ENCODE peak calls at places on chromosomes 2 and 18, in five cellular contexts. One of them, this sample, is unnamed.

GRCh38 chr2:151106805-151107490 is 154.7 kb downstream of the RBM43 start:
- DNase-seq in GM23338: no peak
- DNase-seq in cardiac fibroblast: no peak
- DNase-seq in glutamatergic neuron: no peak
- DNase-seq in endothelial cell: no peak
- DNase-seq in this sample: no peak

GRCh38 chr18:38884050-38884449 is 1318.5 kb upstream of the CELF4 start:
- DNase-seq in GM23338: peak
- DNase-seq in cardiac fibroblast: no peak
- DNase-seq in glutamatergic neuron: no peak
- DNase-seq in endothelial cell: no peak
- DNase-seq in this sample: no peak

GRCh38 chr2:171482877-171483276 is 39.4 kb upstream of the CYBRD1 start:
- DNase-seq in GM23338: peak
- DNase-seq in cardiac fibroblast: no peak
- DNase-seq in glutamatergic neuron: no peak
- DNase-seq in endothelial cell: no peak
- DNase-seq in this sample: no peak

GRCh38 chr18:26639149-26639548 is 90.8 kb upstream of the KCTD1 start:
- DNase-seq in GM23338: no peak
- DNase-seq in cardiac fibroblast: no peak
- DNase-seq in glutamatergic neuron: no peak
- DNase-seq in endothelial cell: no peak
- DNase-seq in this sample: no peak

GRCh38 chr18:11850821-11851155 is 425 bp upstream of the CHMP1B start:
- DNase-seq in GM23338: peak
- DNase-seq in cardiac fibroblast: peak
- DNase-seq in glutamatergic neuron: no peak
- DNase-seq in endothelial cell: no peak
- DNase-seq in this sample: no peak

GRCh38 chr18:34866739-34867138 is 156.6 kb downstream of the DTNA start:
- DNase-seq in GM23338: peak
- DNase-seq in cardiac fibroblast: peak
- DNase-seq in glutamatergic neuron: no peak
- DNase-seq in endothelial cell: no peak
- DNase-seq in this sample: no peak

GRCh38 chr2:128777091-128778045 is 458.7 kb upstream of the HS6ST1 start:
- DNase-seq in GM23338: no peak
- DNase-seq in cardiac fibroblast: no peak
- DNase-seq in glutamatergic neuron: no peak
- DNase-seq in endothelial cell: no peak
- DNase-seq in this sample: no peak

GRCh38 chr2:109174214-109174613 is 45.2 kb downstream of the SH3RF3 start:
- DNase-seq in GM23338: no peak
- DNase-seq in cardiac fibroblast: no peak
- DNase-seq in glutamatergic neuron: no peak
- DNase-seq in endothelial cell: no peak
- DNase-seq in this sample: no peak

GRCh38 chr2:234335676-234336228 is 161.1 kb downstream of the ARL4C start:
- DNase-seq in GM23338: no peak
- DNase-seq in cardiac fibroblast: peak
- DNase-seq in glutamatergic neuron: peak
- DNase-seq in endothelial cell: peak
- DNase-seq in this sample: no peak

GRCh38 chr2:227479865-227480475 is 8.0 kb downstream of the AGFG1 start:
- DNase-seq in GM23338: no peak
- DNase-seq in cardiac fibroblast: peak
- DNase-seq in glutamatergic neuron: no peak
- DNase-seq in endothelial cell: no peak
- DNase-seq in this sample: no peak

GRCh38 chr2:187486241-187486640 is 38.2 kb upstream of the CALCRL start:
- DNase-seq in GM23338: no peak
- DNase-seq in cardiac fibroblast: no peak
- DNase-seq in glutamatergic neuron: no peak
- DNase-seq in endothelial cell: no peak
- DNase-seq in this sample: no peak

GRCh38 chr2:240915526-240916335 is 9.6 kb downstream of the CROCC2 start:
- DNase-seq in GM23338: peak
- DNase-seq in cardiac fibroblast: no peak
- DNase-seq in glutamatergic neuron: peak
- DNase-seq in endothelial cell: no peak
- DNase-seq in this sample: no peak

GRCh38 chr2:199364153-199364552 is 93.6 kb downstream of the SATB2 start:
- DNase-seq in GM23338: no peak
- DNase-seq in cardiac fibroblast: no peak
- DNase-seq in glutamatergic neuron: no peak
- DNase-seq in endothelial cell: no peak
- DNase-seq in this sample: no peak

GRCh38 chr2:40751981-40752380 is 300.1 kb upstream of the SLC8A1 start:
- DNase-seq in GM23338: no peak
- DNase-seq in cardiac fibroblast: peak
- DNase-seq in glutamatergic neuron: no peak
- DNase-seq in endothelial cell: no peak
- DNase-seq in this sample: no peak

GRCh38 chr2:168345601-168346000 is 98.2 kb upstream of the STK39 start:
- DNase-seq in GM23338: no peak
- DNase-seq in cardiac fibroblast: no peak
- DNase-seq in glutamatergic neuron: no peak
- DNase-seq in endothelial cell: no peak
- DNase-seq in this sample: no peak

GRCh38 chr2:156405586-156405985 is 30.6 kb upstream of the GPD2 start:
- DNase-seq in GM23338: peak
- DNase-seq in cardiac fibroblast: peak
- DNase-seq in glutamatergic neuron: no peak
- DNase-seq in endothelial cell: no peak
- DNase-seq in this sample: no peak

GRCh38 chr2:33068261-33068660 is 121.5 kb downstream of the LTBP1 start:
- DNase-seq in GM23338: no peak
- DNase-seq in cardiac fibroblast: peak
- DNase-seq in glutamatergic neuron: no peak
- DNase-seq in endothelial cell: no peak
- DNase-seq in this sample: no peak

GRCh38 chr18:54713386-54713785 is 114.9 kb upstream of the RAB27B start:
- DNase-seq in GM23338: no peak
- DNase-seq in cardiac fibroblast: no peak
- DNase-seq in glutamatergic neuron: no peak
- DNase-seq in endothelial cell: no peak
- DNase-seq in this sample: no peak

GRCh38 chr2:238657132-238658053 is 190.5 kb upstream of the TWIST2 start:
- DNase-seq in GM23338: peak
- DNase-seq in cardiac fibroblast: no peak
- DNase-seq in glutamatergic neuron: no peak
- DNase-seq in endothelial cell: no peak
- DNase-seq in this sample: no peak

GRCh38 chr2:234032301-234032856 is 18.1 kb upstream of the SPP2 start:
- DNase-seq in GM23338: no peak
- DNase-seq in cardiac fibroblast: peak
- DNase-seq in glutamatergic neuron: no peak
- DNase-seq in endothelial cell: no peak
- DNase-seq in this sample: no peak

GRCh38 chr2:220811115-220811514 is 761.0 kb downstream of the EPHA4 start:
- DNase-seq in GM23338: no peak
- DNase-seq in cardiac fibroblast: no peak
- DNase-seq in glutamatergic neuron: no peak
- DNase-seq in endothelial cell: no peak
- DNase-seq in this sample: no peak

GRCh38 chr2:175889557-175890355 is 112.3 kb downstream of the LNPK start:
- DNase-seq in GM23338: no peak
- DNase-seq in cardiac fibroblast: no peak
- DNase-seq in glutamatergic neuron: no peak
- DNase-seq in endothelial cell: no peak
- DNase-seq in this sample: no peak

GRCh38 chr2:150974223-150974622 is 287.4 kb downstream of the RBM43 start:
- DNase-seq in GM23338: no peak
- DNase-seq in cardiac fibroblast: no peak
- DNase-seq in glutamatergic neuron: no peak
- DNase-seq in endothelial cell: no peak
- DNase-seq in this sample: no peak

GRCh38 chr2:216495656-216496055 is 3.0 kb upstream of the RPL37A start:
- DNase-seq in GM23338: no peak
- DNase-seq in cardiac fibroblast: peak
- DNase-seq in glutamatergic neuron: no peak
- DNase-seq in endothelial cell: no peak
- DNase-seq in this sample: no peak

GRCh38 chr2:142165790-142166189 is 35.0 kb upstream of the LRP1B start:
- DNase-seq in GM23338: peak
- DNase-seq in cardiac fibroblast: peak
- DNase-seq in glutamatergic neuron: no peak
- DNase-seq in endothelial cell: peak
- DNase-seq in this sample: no peak

GRCh38 chr2:127400533-127400896 is 12.7 kb upstream of the MAP3K2 start:
- DNase-seq in GM23338: no peak
- DNase-seq in cardiac fibroblast: no peak
- DNase-seq in glutamatergic neuron: no peak
- DNase-seq in endothelial cell: no peak
- DNase-seq in this sample: no peak

GRCh38 chr2:33034784-33035183 is 88.0 kb downstream of the LTBP1 start:
- DNase-seq in GM23338: no peak
- DNase-seq in cardiac fibroblast: peak
- DNase-seq in glutamatergic neuron: no peak
- DNase-seq in endothelial cell: no peak
- DNase-seq in this sample: no peak

GRCh38 chr2:151374426-151374825 is 17.0 kb downstream of the TNFAIP6 start:
- DNase-seq in GM23338: no peak
- DNase-seq in cardiac fibroblast: peak
- DNase-seq in glutamatergic neuron: no peak
- DNase-seq in endothelial cell: no peak
- DNase-seq in this sample: no peak

GRCh38 chr18:36455931-36456330 is 158.4 kb downstream of the FHOD3 start:
- DNase-seq in GM23338: no peak
- DNase-seq in cardiac fibroblast: no peak
- DNase-seq in glutamatergic neuron: no peak
- DNase-seq in endothelial cell: no peak
- DNase-seq in this sample: no peak

GRCh38 chr2:24874025-24874424 is 46.0 kb downstream of the ADCY3 start:
- DNase-seq in GM23338: no peak
- DNase-seq in cardiac fibroblast: peak
- DNase-seq in glutamatergic neuron: no peak
- DNase-seq in endothelial cell: no peak
- DNase-seq in this sample: no peak

GRCh38 chr2:161238559-161239415 is 69.4 kb upstream of the PSMD14 start:
- DNase-seq in GM23338: peak
- DNase-seq in cardiac fibroblast: peak
- DNase-seq in glutamatergic neuron: peak
- DNase-seq in endothelial cell: peak
- DNase-seq in this sample: peak

GRCh38 chr18:74451148-74451547 is 6.0 kb downstream of the DIPK1C start:
- DNase-seq in GM23338: no peak
- DNase-seq in cardiac fibroblast: no peak
- DNase-seq in glutamatergic neuron: no peak
- DNase-seq in endothelial cell: no peak
- DNase-seq in this sample: no peak
- TF ChIP-seq CTCF in GM23338: no peak
- TF ChIP-seq CTCF in cardiac fibroblast: no peak
- TF ChIP-seq CTCF in glutamatergic neuron: no peak
- TF ChIP-seq CTCF in endothelial cell: no peak
- TF ChIP-seq CTCF in this sample: no peak

DNA sequence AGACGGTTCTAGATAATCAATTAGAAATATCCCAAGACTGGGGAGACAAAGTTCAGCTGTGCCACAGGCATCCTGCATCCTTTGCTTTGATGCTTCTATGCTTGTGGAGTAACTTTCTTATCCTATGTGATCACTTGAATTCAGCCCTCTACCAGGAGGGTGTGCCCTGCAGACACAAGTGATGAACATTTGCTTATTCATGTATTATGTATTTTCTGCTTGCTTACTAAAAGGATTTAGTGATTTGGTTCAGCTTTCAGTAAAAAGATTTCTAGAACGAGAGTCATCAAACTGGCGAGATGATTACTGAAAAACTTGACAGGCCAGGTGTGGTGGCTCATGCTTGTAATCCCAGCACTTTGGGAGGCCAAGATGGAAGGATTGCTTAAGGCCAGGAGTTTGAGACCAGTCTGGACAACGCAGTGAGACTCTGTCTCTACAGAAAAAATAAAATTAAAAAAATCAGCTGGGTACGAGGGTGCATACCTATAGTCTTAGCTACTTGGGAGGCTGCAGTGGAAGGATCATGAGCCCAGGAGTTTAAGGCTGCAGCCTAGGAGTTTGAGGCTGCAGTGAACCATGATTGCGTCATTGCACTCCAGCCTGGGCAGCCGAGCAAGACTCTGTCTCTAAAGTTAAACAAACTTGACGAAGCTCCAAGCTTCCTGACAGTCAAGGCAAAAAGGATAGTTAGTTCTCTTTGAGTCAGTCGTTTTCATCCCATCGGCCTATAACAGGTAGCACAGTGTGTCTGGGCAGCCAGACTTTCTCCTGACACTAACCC is 13.3 kb downstream of the HK2 start:
- DNase-seq in GM23338: no peak
- DNase-seq in cardiac fibroblast: no peak
- DNase-seq in glutamatergic neuron: no peak
- DNase-seq in endothelial cell: no peak
- DNase-seq in this sample: no peak
- TF ChIP-seq CTCF in GM23338: no peak
- TF ChIP-seq CTCF in cardiac fibroblast: no peak
- TF ChIP-seq CTCF in glutamatergic neuron: no peak
- TF ChIP-seq CTCF in endothelial cell: no peak
- TF ChIP-seq CTCF in this sample: no peak

GRCh38 chr2:204862809-204863208 is 317.5 kb downstream of the PARD3B start:
- DNase-seq in GM23338: peak
- DNase-seq in cardiac fibroblast: no peak
- DNase-seq in glutamatergic neuron: no peak
- DNase-seq in endothelial cell: no peak
- DNase-seq in this sample: no peak

GRCh38 chr2:204863351-204863750 is 318.1 kb downstream of the PARD3B start:
- DNase-seq in GM23338: no peak
- DNase-seq in cardiac fibroblast: no peak
- DNase-seq in glutamatergic neuron: no peak
- DNase-seq in endothelial cell: no peak
- DNase-seq in this sample: no peak

DNA sequence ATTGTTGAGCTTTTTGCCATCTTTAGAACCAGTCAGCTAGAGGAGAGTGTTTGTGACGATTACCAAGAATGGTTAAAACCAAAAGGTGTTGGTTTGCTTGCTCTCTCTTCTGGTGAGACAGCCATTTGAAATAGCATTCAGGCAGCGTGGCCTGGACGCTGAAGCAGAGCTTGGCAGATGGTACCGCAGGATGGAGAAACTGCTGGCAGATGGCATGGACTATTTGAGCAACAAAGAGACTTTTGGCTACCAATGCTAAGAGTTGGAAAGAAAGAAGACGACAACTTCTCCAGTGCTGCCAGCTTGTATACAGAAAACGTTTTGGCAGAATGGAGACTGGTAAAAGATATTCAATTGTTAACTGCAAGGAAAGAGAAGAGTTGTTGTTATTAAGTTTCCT is 315.0 kb downstream of the PARD3B start:
- DNase-seq in GM23338: no peak
- DNase-seq in cardiac fibroblast: no peak
- DNase-seq in glutamatergic neuron: peak
- DNase-seq in endothelial cell: no peak
- DNase-seq in this sample: no peak
- TF ChIP-seq CTCF in GM23338: no peak
- TF ChIP-seq CTCF in cardiac fibroblast: no peak
- TF ChIP-seq CTCF in glutamatergic neuron: no peak
- TF ChIP-seq CTCF in endothelial cell: no peak
- TF ChIP-seq CTCF in this sample: no peak

GRCh38 chr2:65261676-65262075 is 34.0 kb downstream of the ACTR2 start:
- DNase-seq in GM23338: no peak
- DNase-seq in cardiac fibroblast: peak
- DNase-seq in glutamatergic neuron: no peak
- DNase-seq in endothelial cell: no peak
- DNase-seq in this sample: no peak

GRCh38 chr2:65252640-65253039 is 25.0 kb downstream of the ACTR2 start:
- DNase-seq in GM23338: no peak
- DNase-seq in cardiac fibroblast: no peak
- DNase-seq in glutamatergic neuron: no peak
- DNase-seq in endothelial cell: no peak
- DNase-seq in this sample: no peak

GRCh38 chr2:65256088-65256487 is 28.5 kb downstream of the ACTR2 start:
- DNase-seq in GM23338: peak
- DNase-seq in cardiac fibroblast: no peak
- DNase-seq in glutamatergic neuron: no peak
- DNase-seq in endothelial cell: no peak
- DNase-seq in this sample: no peak
- TF ChIP-seq CTCF in GM23338: peak
- TF ChIP-seq CTCF in cardiac fibroblast: no peak
- TF ChIP-seq CTCF in glutamatergic neuron: no peak
- TF ChIP-seq CTCF in endothelial cell: no peak
- TF ChIP-seq CTCF in this sample: no peak